ENCODE peak calls at places on chromosomes 2 and 18, in five cellular contexts. D is CD8-positive, alpha-beta T cell; W is substantia nigra; N is glomerular endothelial cell; I is transverse colon. G is an unnamed sample.

GRCh38 chr2:46480562-46480961 is 1.2 kb downstream of the TMEM247 start:
- DNase-seq in D (no peak), I (no peak), W (no peak), N (no peak), G (no peak)

GRCh38 chr2:96930351-96931015 is 55.9 kb downstream of the FAM178B start:
- DNase-seq in D (no peak), I (no peak), N (no peak), W (no peak), G (no peak)

GRCh38 chr2:220432645-220433044 is 805.2 kb downstream of the SLC4A3 start:
- DNase-seq in N (no peak), D (no peak), W (no peak), I (no peak), G (no peak)

GRCh38 chr2:10271946-10272345 is 30.8 kb upstream of the HPCAL1 start:
- DNase-seq in I (peak), W (no peak), D (no peak), N (no peak), G (no peak)

GRCh38 chr2:121193185-121193584 is 91.8 kb downstream of the TFCP2L1 start:
- DNase-seq in N (no peak), W (no peak), D (no peak), I (no peak), G (no peak)

GRCh38 chr18:3914833-3915598 is 465.0 kb downstream of the TGIF1 start:
- DNase-seq in N (no peak), W (no peak), I (no peak), D (no peak), G (no peak)

GRCh38 chr2:60989256-60989655 is 28.3 kb upstream of the PEX13 start:
- DNase-seq in N (no peak), W (no peak), D (no peak), I (peak), G (no peak)

GRCh38 chr2:99562516-99562915 is 72.7 kb upstream of the REV1 start:
- DNase-seq in W (no peak), N (no peak), D (no peak), I (no peak), G (no peak)

GRCh38 chr2:43158259-43158880 is 68.0 kb downstream of the ZFP36L2 start:
- DNase-seq in W (peak), I (peak), D (peak), N (no peak), G (no peak)

GRCh38 chr2:218169757-218170546 is 3.2 kb upstream of the CXCR1 start:
- DNase-seq in I (no peak), N (no peak), D (no peak), W (no peak), G (no peak)

GRCh38 chr18:9838144-9838877 is 47.5 kb upstream of the TXNDC2 start:
- DNase-seq in N (no peak), W (no peak), I (no peak), D (no peak), G (no peak)

GRCh38 chr2:30368258-30368657 is 78.8 kb upstream of the LCLAT1 start:
- DNase-seq in N (no peak), W (no peak), I (no peak), D (no peak), G (no peak)

G was measured in caudate nucleus.